ENCODE peak calls at places on chromosomes 3 and 15, in six cellular contexts. E is NCI-H1092 treated with DMSO at 0.1 percent for 48 hours; S is naive thymus-derived CD8-positive, alpha-beta T cell; Y is HuH-7; I is NCI-H187; K is upper lobe of right lung. R is an unnamed sample.

GRCh38 chr3:42228796-42229195 is 37.2 kb downstream of the CCK start:
- DNase-seq in E (no peak), S (no peak), Y (no peak), I (no peak), K (no peak), R (peak; percentile 20)

GRCh38 chr3:17491601-17492000 is 250.8 kb downstream of the TBC1D5 start:
- DNase-seq in E (no peak), S (no peak), Y (no peak), I (no peak), K (no peak), R (no peak)

GRCh38 chr3:98778852-98779379 is 15.8 kb downstream of the ST3GAL6 start:
- DNase-seq in E (no peak), S (no peak), Y (peak; percentile 43), I (no peak), K (no peak), R (peak; percentile 97)

GRCh38 chr3:81998139-81998755 is 236.8 kb upstream of the GBE1 start:
- DNase-seq in E (no peak), S (no peak), Y (no peak), I (no peak), K (no peak), R (no peak)

GRCh38 chr3:10815487-10815886 is 541 bp upstream of the SLC6A11 start:
- DNase-seq in E (no peak), S (no peak), Y (no peak), I (no peak), K (no peak), R (peak; percentile 3)

GRCh38 chr3:48018841-48019240 is 2.6 kb upstream of the MAP4 start:
- DNase-seq in E (no peak), S (no peak), Y (no peak), I (no peak), K (no peak), R (peak; percentile 12)

GRCh38 chr15:50116477-50116876 is 2.6 kb downstream of the ATP8B4 start:
- DNase-seq in E (peak; percentile 4), S (no peak), Y (peak; percentile 31), I (no peak), K (no peak), R (peak; percentile 78)

GRCh38 chr3:58696093-58696492 is 29.5 kb upstream of the FAM3D start:
- DNase-seq in E (no peak), S (no peak), Y (no peak), I (no peak), K (no peak), R (no peak)

GRCh38 chr3:98512576-98512975 is 10.1 kb downstream of the CLDND1 start:
- DNase-seq in E (no peak), S (no peak), Y (no peak), I (no peak), K (no peak), R (no peak)

GRCh38 chr3:14822134-14822533 is 3.4 kb downstream of the FGD5 start:
- DNase-seq in E (no peak), S (no peak), Y (no peak), I (no peak), K (no peak), R (no peak)

GRCh38 chr3:184155644-184156521 is 706 bp downstream of the DVL3 start:
- DNase-seq in E (peak; percentile 29), S (peak; percentile 35), Y (no peak), I (no peak), K (peak; percentile 78), R (peak; percentile 68)